ENCODE peak calls at places on chromosomes 4 and X, in five cellular contexts. One of them, this sample, is unnamed.

GRCh38 chrX:132463411-132463810 is 25.4 kb downstream of the MBNL3 start:
- DNase-seq in WTC11: peak
- DNase-seq in H1: peak
- DNase-seq in NB4: peak
- DNase-seq in A549: no peak
- DNase-seq in this sample: peak

GRCh38 chrX:23662853-23663252 is 4.4 kb upstream of the PRDX4 start:
- DNase-seq in WTC11: no peak
- DNase-seq in H1: no peak
- DNase-seq in NB4: no peak
- DNase-seq in A549: no peak
- DNase-seq in this sample: no peak

GRCh38 chrX:149495573-149496071 is 9.5 kb downstream of the IDS start:
- DNase-seq in WTC11: no peak
- DNase-seq in H1: no peak
- DNase-seq in NB4: no peak
- DNase-seq in A549: peak
- DNase-seq in this sample: no peak

GRCh38 chr4:13821522-13821921 is 194.0 kb upstream of the BOD1L1 start:
- DNase-seq in WTC11: peak
- DNase-seq in H1: peak
- DNase-seq in NB4: peak
- DNase-seq in A549: no peak
- DNase-seq in this sample: no peak

GRCh38 chrX:155293771-155294170 is 29.5 kb upstream of the RAB39B start:
- DNase-seq in WTC11: no peak
- DNase-seq in H1: no peak
- DNase-seq in NB4: no peak
- DNase-seq in A549: no peak
- DNase-seq in this sample: no peak

GRCh38 chrX:132710756-132711155 is 221.9 kb upstream of the MBNL3 start:
- DNase-seq in WTC11: no peak
- DNase-seq in H1: no peak
- DNase-seq in NB4: no peak
- DNase-seq in A549: no peak
- DNase-seq in this sample: no peak

GRCh38 chr4:111883557-111883999 is 261.7 kb upstream of the FAM241A start:
- DNase-seq in WTC11: no peak
- DNase-seq in H1: no peak
- DNase-seq in NB4: no peak
- DNase-seq in A549: no peak
- DNase-seq in this sample: no peak

GRCh38 chrX:10296581-10296980 is 139.8 kb downstream of the CLCN4 start:
- DNase-seq in WTC11: no peak
- DNase-seq in H1: no peak
- DNase-seq in NB4: no peak
- DNase-seq in A549: no peak
- DNase-seq in this sample: no peak

GRCh38 chrX:153684447-153685178 is 3.1 kb upstream of the SLC6A8 start:
- DNase-seq in WTC11: peak
- DNase-seq in H1: peak
- DNase-seq in NB4: no peak
- DNase-seq in A549: no peak
- DNase-seq in this sample: no peak

GRCh38 chrX:17710836-17711235 is 26.5 kb upstream of the SCML1 start:
- DNase-seq in WTC11: no peak
- DNase-seq in H1: no peak
- DNase-seq in NB4: no peak
- DNase-seq in A549: no peak
- DNase-seq in this sample: no peak

GRCh38 chrX:95903490-95903889 is 781.2 kb upstream of the DIAPH2 start:
- DNase-seq in WTC11: no peak
- DNase-seq in H1: no peak
- DNase-seq in NB4: peak
- DNase-seq in A549: no peak
- DNase-seq in this sample: peak

GRCh38 chr4:119774840-119775239 is 146.2 kb upstream of the PDE5A start:
- DNase-seq in WTC11: peak
- DNase-seq in H1: no peak
- DNase-seq in NB4: no peak
- DNase-seq in A549: no peak
- DNase-seq in this sample: no peak

GRCh38 chr4:112704991-112705845 is 68.3 kb downstream of the LARP7 start:
- DNase-seq in WTC11: peak
- DNase-seq in H1: peak
- DNase-seq in NB4: no peak
- DNase-seq in A549: peak
- DNase-seq in this sample: peak

GRCh38 chr4:20368926-20369325 is 117.2 kb downstream of the SLIT2 start:
- DNase-seq in WTC11: no peak
- DNase-seq in H1: no peak
- DNase-seq in NB4: no peak
- DNase-seq in A549: no peak
- DNase-seq in this sample: no peak

GRCh38 chr4:22897520-22898108 is 204.9 kb downstream of the GBA3 start:
- DNase-seq in WTC11: peak
- DNase-seq in H1: peak
- DNase-seq in NB4: peak
- DNase-seq in A549: peak
- DNase-seq in this sample: peak

GRCh38 chrX:67693928-67694327 is 150.1 kb downstream of the AR start:
- DNase-seq in WTC11: no peak
- DNase-seq in H1: no peak
- DNase-seq in NB4: no peak
- DNase-seq in A549: no peak
- DNase-seq in this sample: no peak
- TF ChIP-seq MAX in WTC11: no peak
- TF ChIP-seq MAX in H1: no peak
- TF ChIP-seq MAX in NB4: no peak
- TF ChIP-seq MAX in A549: no peak
- TF ChIP-seq MAX in this sample: no peak

GRCh38 chr4:175531405-175532091 is 280.5 kb downstream of the GPM6A start:
- DNase-seq in WTC11: no peak
- DNase-seq in H1: no peak
- DNase-seq in NB4: no peak
- DNase-seq in A549: peak
- DNase-seq in this sample: no peak
- TF ChIP-seq MAX in WTC11: no peak
- TF ChIP-seq MAX in H1: no peak
- TF ChIP-seq MAX in NB4: no peak
- TF ChIP-seq MAX in A549: no peak
- TF ChIP-seq MAX in this sample: no peak

GRCh38 chr4:82528074-82528473 is 33.7 kb downstream of the TMEM150C start:
- DNase-seq in WTC11: no peak
- DNase-seq in H1: no peak
- DNase-seq in NB4: no peak
- DNase-seq in A549: no peak
- DNase-seq in this sample: no peak
- TF ChIP-seq MAX in WTC11: no peak
- TF ChIP-seq MAX in H1: no peak
- TF ChIP-seq MAX in NB4: no peak
- TF ChIP-seq MAX in A549: no peak
- TF ChIP-seq MAX in this sample: no peak

DNA sequence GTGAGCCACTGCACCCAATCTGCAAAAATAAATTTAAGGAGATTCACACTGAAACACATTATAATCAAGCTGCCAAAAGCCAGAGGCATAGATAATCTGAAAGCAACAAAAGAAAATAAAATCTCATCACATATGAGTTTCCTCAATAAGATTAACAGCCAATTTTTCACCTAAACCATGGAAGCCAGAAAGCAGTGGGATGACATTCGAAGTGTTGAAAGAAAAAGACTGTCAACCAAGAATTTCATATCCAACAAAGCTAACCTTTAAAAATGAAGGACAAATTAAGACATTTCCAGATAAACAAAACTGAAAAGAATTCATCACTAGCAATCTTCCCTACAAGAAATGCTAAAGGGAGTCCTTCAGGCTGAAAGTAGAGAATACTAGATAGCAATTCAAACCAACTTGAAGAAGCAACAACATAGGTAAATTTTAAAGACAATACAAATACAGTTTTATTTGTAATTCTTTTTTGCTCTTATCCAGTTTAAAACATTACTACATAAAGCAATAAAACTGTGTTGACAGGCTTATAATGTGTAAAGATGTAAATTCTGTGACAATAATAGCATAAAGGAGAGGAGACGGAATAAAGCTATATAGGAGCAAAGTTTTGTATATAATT is 23.1 kb upstream of the KLHL8 start:
- DNase-seq in WTC11: no peak
- DNase-seq in H1: no peak
- DNase-seq in NB4: no peak
- DNase-seq in A549: no peak
- DNase-seq in this sample: no peak
- TF ChIP-seq MAX in WTC11: no peak
- TF ChIP-seq MAX in H1: no peak
- TF ChIP-seq MAX in NB4: no peak
- TF ChIP-seq MAX in A549: no peak
- TF ChIP-seq MAX in this sample: no peak

GRCh38 chr4:10504510-10504909 is 47.3 kb upstream of the ZNF518B start:
- DNase-seq in WTC11: no peak
- DNase-seq in H1: no peak
- DNase-seq in NB4: no peak
- DNase-seq in A549: no peak
- DNase-seq in this sample: no peak

GRCh38 chr4:10509733-10510132 is 52.5 kb upstream of the ZNF518B start:
- DNase-seq in WTC11: no peak
- DNase-seq in H1: no peak
- DNase-seq in NB4: no peak
- DNase-seq in A549: no peak
- DNase-seq in this sample: no peak

GRCh38 chr4:10502717-10503116 is 45.5 kb upstream of the ZNF518B start:
- DNase-seq in WTC11: no peak
- DNase-seq in H1: no peak
- DNase-seq in NB4: no peak
- DNase-seq in A549: no peak
- DNase-seq in this sample: no peak

GRCh38 chr4:10506077-10506476 is 48.9 kb upstream of the ZNF518B start:
- DNase-seq in WTC11: no peak
- DNase-seq in H1: no peak
- DNase-seq in NB4: peak
- DNase-seq in A549: no peak
- DNase-seq in this sample: no peak
- TF ChIP-seq MAX in WTC11: no peak
- TF ChIP-seq MAX in H1: no peak
- TF ChIP-seq MAX in NB4: no peak
- TF ChIP-seq MAX in A549: no peak
- TF ChIP-seq MAX in this sample: no peak

DNA sequence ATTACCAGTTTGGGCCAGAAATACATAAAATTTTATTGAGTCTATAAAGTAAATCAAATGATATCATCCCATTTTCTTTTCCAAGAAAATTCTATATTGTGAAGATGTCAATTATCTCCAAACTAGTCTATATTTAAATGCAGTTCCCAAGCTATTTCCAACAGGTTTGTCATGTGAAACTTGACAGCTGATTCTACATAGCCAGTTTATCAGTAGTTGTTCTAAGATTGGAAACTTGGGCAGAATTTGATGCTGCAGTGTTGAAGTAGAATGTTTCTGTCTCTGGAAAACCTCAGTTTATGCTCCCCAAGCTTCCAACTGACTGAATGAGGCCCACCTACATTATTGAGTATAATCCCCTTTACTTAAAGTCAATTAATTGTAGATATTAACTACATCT is 994.1 kb downstream of the PCDH7 start:
- DNase-seq in WTC11: no peak
- DNase-seq in H1: no peak
- DNase-seq in NB4: no peak
- DNase-seq in A549: no peak
- DNase-seq in this sample: no peak
- TF ChIP-seq MAX in WTC11: no peak
- TF ChIP-seq MAX in H1: no peak
- TF ChIP-seq MAX in NB4: no peak
- TF ChIP-seq MAX in A549: no peak
- TF ChIP-seq MAX in this sample: no peak

This sample was measured in K562.